ENCODE peak calls at places on chromosome 11, in nine cellular contexts. One of them, this sample, is unnamed.

GRCh38 chr11:26730711-26731460 is 9.0 kb upstream of the SLC5A12 start:
- DNase-seq in tibial nerve: no peak
- DNase-seq in A172: peak; percentile 18
- DNase-seq in DMS153: no peak
- DNase-seq in chondrocyte: no peak
- DNase-seq in Caki2: no peak
- DNase-seq in cardiac fibroblast: peak; percentile 45
- DNase-seq in heart left ventricle: no peak
- DNase-seq in colonic mucosa: no peak
- DNase-seq in this sample: no peak

GRCh38 chr11:11826260-11826659 is 15.5 kb upstream of the USP47 start:
- DNase-seq in colonic mucosa: no peak
- DNase-seq in chondrocyte: no peak
- DNase-seq in A172: no peak
- DNase-seq in Caki2: no peak
- DNase-seq in heart left ventricle: no peak
- DNase-seq in tibial nerve: no peak
- DNase-seq in cardiac fibroblast: no peak
- DNase-seq in DMS153: no peak
- DNase-seq in this sample: no peak

GRCh38 chr11:66277475-66278391 is at the start of gene CNIH2:
- DNase-seq in tibial nerve: no peak
- DNase-seq in cardiac fibroblast: no peak
- DNase-seq in DMS153: no peak
- DNase-seq in heart left ventricle: no peak
- DNase-seq in A172: no peak
- DNase-seq in chondrocyte: no peak
- DNase-seq in Caki2: no peak
- DNase-seq in colonic mucosa: no peak
- DNase-seq in this sample: no peak

GRCh38 chr11:68714047-68714856 is 29.9 kb downstream of the GAL start:
- DNase-seq in colonic mucosa: no peak
- DNase-seq in A172: no peak
- DNase-seq in cardiac fibroblast: no peak
- DNase-seq in Caki2: no peak
- DNase-seq in DMS153: no peak
- DNase-seq in tibial nerve: no peak
- DNase-seq in chondrocyte: no peak
- DNase-seq in heart left ventricle: no peak
- DNase-seq in this sample: no peak

GRCh38 chr11:64759722-64760719 is at the start of gene PYGM:
- DNase-seq in Caki2: no peak
- DNase-seq in cardiac fibroblast: peak; percentile 41
- DNase-seq in heart left ventricle: peak; percentile 85
- DNase-seq in tibial nerve: peak; percentile 43
- DNase-seq in chondrocyte: peak; percentile 83
- DNase-seq in A172: no peak
- DNase-seq in DMS153: no peak
- DNase-seq in colonic mucosa: peak; percentile 45
- DNase-seq in this sample: no peak

GRCh38 chr11:119316729-119317591 is at the start of gene MCAM:
- DNase-seq in A172: no peak
- DNase-seq in heart left ventricle: peak; percentile 64
- DNase-seq in colonic mucosa: no peak
- DNase-seq in chondrocyte: no peak
- DNase-seq in tibial nerve: no peak
- DNase-seq in DMS153: no peak
- DNase-seq in Caki2: no peak
- DNase-seq in cardiac fibroblast: no peak
- DNase-seq in this sample: no peak

GRCh38 chr11:110069158-110069737 is 23.9 kb upstream of the ZC3H12C start:
- DNase-seq in chondrocyte: no peak
- DNase-seq in A172: peak; percentile 78
- DNase-seq in heart left ventricle: peak; percentile 65
- DNase-seq in DMS153: peak; percentile 59
- DNase-seq in Caki2: peak; percentile 12
- DNase-seq in cardiac fibroblast: peak; percentile 90
- DNase-seq in colonic mucosa: peak; percentile 68
- DNase-seq in tibial nerve: peak; percentile 49
- DNase-seq in this sample: no peak

GRCh38 chr11:22416462-22416861 is 78.3 kb downstream of the SLC17A6 start:
- DNase-seq in chondrocyte: no peak
- DNase-seq in heart left ventricle: no peak
- DNase-seq in A172: no peak
- DNase-seq in DMS153: no peak
- DNase-seq in colonic mucosa: no peak
- DNase-seq in Caki2: no peak
- DNase-seq in tibial nerve: no peak
- DNase-seq in cardiac fibroblast: peak; percentile 68
- DNase-seq in this sample: no peak

GRCh38 chr11:70200212-70200844 is 2.8 kb upstream of the FADD start:
- DNase-seq in heart left ventricle: no peak
- DNase-seq in Caki2: no peak
- DNase-seq in DMS153: no peak
- DNase-seq in colonic mucosa: no peak
- DNase-seq in tibial nerve: no peak
- DNase-seq in cardiac fibroblast: no peak
- DNase-seq in chondrocyte: peak; percentile 1
- DNase-seq in A172: no peak
- DNase-seq in this sample: no peak

GRCh38 chr11:131584694-131585592 is 214.5 kb downstream of the NTM start:
- DNase-seq in A172: no peak
- DNase-seq in Caki2: no peak
- DNase-seq in heart left ventricle: no peak
- DNase-seq in DMS153: no peak
- DNase-seq in cardiac fibroblast: no peak
- DNase-seq in colonic mucosa: no peak
- DNase-seq in tibial nerve: no peak
- DNase-seq in chondrocyte: no peak
- DNase-seq in this sample: no peak

GRCh38 chr11:85823816-85824215 is 12.9 kb upstream of the SYTL2 start:
- DNase-seq in chondrocyte: no peak
- DNase-seq in DMS153: no peak
- DNase-seq in Caki2: no peak
- DNase-seq in colonic mucosa: no peak
- DNase-seq in heart left ventricle: no peak
- DNase-seq in tibial nerve: no peak
- DNase-seq in A172: no peak
- DNase-seq in cardiac fibroblast: no peak
- DNase-seq in this sample: peak; percentile 59

GRCh38 chr11:134267966-134268365 is 8.2 kb upstream of the GLB1L3 start:
- DNase-seq in Caki2: no peak
- DNase-seq in tibial nerve: no peak
- DNase-seq in heart left ventricle: no peak
- DNase-seq in A172: no peak
- DNase-seq in DMS153: no peak
- DNase-seq in colonic mucosa: no peak
- DNase-seq in chondrocyte: no peak
- DNase-seq in cardiac fibroblast: no peak
- DNase-seq in this sample: no peak

GRCh38 chr11:10376061-10376460 is 71.2 kb downstream of the ADM start:
- DNase-seq in colonic mucosa: no peak
- DNase-seq in heart left ventricle: no peak
- DNase-seq in cardiac fibroblast: no peak
- DNase-seq in DMS153: no peak
- DNase-seq in chondrocyte: no peak
- DNase-seq in A172: no peak
- DNase-seq in Caki2: no peak
- DNase-seq in tibial nerve: no peak
- DNase-seq in this sample: no peak

GRCh38 chr11:94315664-94316063 is 11.3 kb downstream of the IZUMO1R start:
- DNase-seq in A172: no peak
- DNase-seq in chondrocyte: no peak
- DNase-seq in colonic mucosa: no peak
- DNase-seq in DMS153: no peak
- DNase-seq in Caki2: no peak
- DNase-seq in cardiac fibroblast: peak; percentile 17
- DNase-seq in heart left ventricle: no peak
- DNase-seq in tibial nerve: no peak
- DNase-seq in this sample: no peak

GRCh38 chr11:114280696-114281095 is 15.5 kb upstream of the NNMT start:
- DNase-seq in Caki2: peak; percentile 62
- DNase-seq in colonic mucosa: peak; percentile 59
- DNase-seq in heart left ventricle: peak; percentile 66
- DNase-seq in chondrocyte: no peak
- DNase-seq in DMS153: peak; percentile 88
- DNase-seq in tibial nerve: peak; percentile 49
- DNase-seq in A172: peak; percentile 70
- DNase-seq in cardiac fibroblast: peak; percentile 90
- DNase-seq in this sample: no peak

GRCh38 chr11:92295175-92296137 is 70.8 kb downstream of the FAT3 start:
- DNase-seq in tibial nerve: no peak
- DNase-seq in colonic mucosa: peak; percentile 73
- DNase-seq in chondrocyte: no peak
- DNase-seq in A172: no peak
- DNase-seq in DMS153: no peak
- DNase-seq in cardiac fibroblast: peak; percentile 42
- DNase-seq in heart left ventricle: no peak
- DNase-seq in Caki2: no peak
- DNase-seq in this sample: no peak

GRCh38 chr11:65429069-65429681 is 6.6 kb downstream of the NEAT1 start:
- DNase-seq in chondrocyte: no peak
- DNase-seq in cardiac fibroblast: peak; percentile 84
- DNase-seq in Caki2: peak; percentile 72
- DNase-seq in heart left ventricle: no peak
- DNase-seq in colonic mucosa: peak; percentile 58
- DNase-seq in tibial nerve: peak; percentile 50
- DNase-seq in A172: peak; percentile 60
- DNase-seq in DMS153: no peak
- DNase-seq in this sample: no peak

This sample was measured in activated gamma-delta T cell treated with Interleukin-2 at 50 U/mL for 16 hours.